ENCODE peak calls at places on chromosome 9, in nine cellular contexts. I, F, T, Q, Y, J, P, V and G are unnamed samples.

GRCh38 chr9:126453156-126453963 is 126.7 kb downstream of the MVB12B start:
- DNase-seq in I (no peak), P (no peak), V (no peak), J (no peak), F (peak), Q (no peak), Y (no peak), T (no peak), G (no peak)

GRCh38 chr9:76216161-76216649 is 178.0 kb downstream of the RFK start:
- DNase-seq in P (peak), Q (no peak), Y (no peak), V (no peak), I (no peak), J (no peak), T (peak), F (no peak), G (no peak)

GRCh38 chr9:69546265-69546664 is 125.9 kb downstream of the APBA1 start:
- DNase-seq in P (peak), I (no peak), J (no peak), Y (peak), V (no peak), Q (peak), F (peak), T (no peak), G (no peak)

GRCh38 chr9:26346942-26347477 is 545.6 kb downstream of the CAAP1 start:
- DNase-seq in P (no peak), Y (no peak), F (no peak), I (no peak), Q (no peak), T (no peak), V (no peak), J (no peak), G (no peak)

GRCh38 chr9:613771-614347 is 227.6 kb upstream of the DMRT1 start:
- DNase-seq in Q (peak), P (peak), I (peak), Y (peak), J (peak), T (peak), V (peak), F (peak), G (peak)

GRCh38 chr9:77507212-77507961 is 140.7 kb downstream of the GNA14 start:
- DNase-seq in P (no peak), Q (no peak), F (no peak), T (no peak), V (no peak), Y (no peak), J (peak), I (no peak), G (no peak)

GRCh38 chr9:109416135-109416706 is 81.9 kb downstream of the PTPN3 start:
- DNase-seq in T (no peak), I (no peak), P (no peak), V (no peak), Q (no peak), Y (no peak), J (no peak), F (no peak), G (no peak)

GRCh38 chr9:94016744-94017143 is 61.6 kb upstream of the BARX1 start:
- DNase-seq in P (no peak), T (no peak), Y (peak), F (no peak), Q (no peak), V (no peak), J (no peak), I (no peak), G (no peak)

GRCh38 chr9:109880276-109881169 is 100.5 kb downstream of the PALM2AKAP2 start:
- DNase-seq in I (no peak), J (no peak), F (peak), Q (no peak), Y (no peak), T (no peak), V (no peak), P (peak), G (no peak)

GRCh38 chr9:3138236-3139229 is 294.6 kb upstream of the PUM3 start:
- DNase-seq in I (no peak), T (no peak), Q (no peak), F (no peak), P (no peak), V (no peak), J (no peak), Y (no peak), G (no peak)

GRCh38 chr9:116377179-116377790 is 223.7 kb downstream of the PAPPA start:
- DNase-seq in F (no peak), P (peak), T (peak), Q (no peak), Y (no peak), J (no peak), I (no peak), V (no peak), G (no peak)

GRCh38 chr9:22169732-22170131 is 160.6 kb upstream of the CDKN2B start:
- DNase-seq in I (no peak), T (no peak), P (no peak), Y (no peak), Q (no peak), J (no peak), V (no peak), F (no peak), G (no peak)

GRCh38 chr9:137326436-137327060 is 24.5 kb upstream of the NRARP start:
- DNase-seq in Q (no peak), P (no peak), Y (no peak), F (no peak), J (no peak), T (no peak), I (no peak), V (no peak), G (no peak)

GRCh38 chr9:76856016-76856415 is 49.9 kb downstream of the PRUNE2 start:
- DNase-seq in F (no peak), J (no peak), P (no peak), Q (no peak), T (no peak), Y (no peak), V (no peak), I (no peak), G (no peak)

GRCh38 chr9:18274693-18275092 is 199.3 kb upstream of the ADAMTSL1 start:
- DNase-seq in Q (no peak), P (no peak), V (no peak), T (no peak), Y (no peak), I (no peak), F (no peak), J (no peak), G (no peak)

GRCh38 chr9:109815366-109815947 is 35.5 kb downstream of the PALM2AKAP2 start:
- DNase-seq in I (no peak), P (peak), Q (no peak), J (no peak), V (no peak), T (no peak), F (no peak), Y (no peak), G (no peak)

GRCh38 chr9:110575952-110576351 is 3.6 kb downstream of the SVEP1 start:
- DNase-seq in I (no peak), J (no peak), P (no peak), Y (no peak), T (peak), V (no peak), Q (no peak), F (no peak), G (no peak)

GRCh38 chr9:36765468-36766341 is 193.0 kb downstream of the MELK start:
- DNase-seq in V (peak), J (peak), T (peak), Q (peak), I (peak), P (no peak), Y (peak), F (peak), G (no peak)

GRCh38 chr9:74940600-74940999 is 12.1 kb downstream of the C9orf40 start:
- DNase-seq in V (no peak), P (peak), J (no peak), I (no peak), Y (peak), F (no peak), T (peak), Q (no peak), G (peak)

GRCh38 chr9:86286278-86286677 is 3.9 kb upstream of the ISCA1 start:
- DNase-seq in J (no peak), Q (no peak), V (no peak), T (no peak), P (no peak), Y (no peak), I (no peak), F (no peak), G (no peak)

GRCh38 chr9:112404367-112404979 is 24.6 kb downstream of the HSDL2 start:
- DNase-seq in Q (no peak), J (no peak), T (no peak), I (no peak), V (no peak), F (no peak), P (no peak), Y (no peak), G (no peak)

GRCh38 chr9:127742435-127743088 is 7.5 kb upstream of the TOR2A start:
- DNase-seq in F (peak), T (peak), P (no peak), J (peak), V (no peak), Q (no peak), I (no peak), Y (no peak), G (no peak)

GRCh38 chr9:20119566-20119965 is 330.7 kb upstream of the SLC24A2 start:
- DNase-seq in Y (no peak), J (no peak), I (no peak), V (no peak), F (no peak), T (no peak), P (no peak), Q (no peak), G (peak)

GRCh38 chr9:31519011-31519410 is 865.4 kb upstream of the ACO1 start:
- DNase-seq in F (no peak), Q (no peak), V (no peak), J (no peak), I (no peak), T (no peak), Y (no peak), P (no peak), G (no peak)

GRCh38 chr9:18707489-18708210 is 233.7 kb downstream of the ADAMTSL1 start:
- DNase-seq in I (no peak), Q (no peak), T (peak), J (no peak), F (no peak), V (no peak), P (no peak), Y (no peak), G (no peak)

GRCh38 chr9:89080193-89080592 is 88.9 kb downstream of the S1PR3 start:
- DNase-seq in T (no peak), I (no peak), F (no peak), Q (no peak), P (no peak), J (peak), Y (peak), V (no peak), G (no peak)

GRCh38 chr9:5869315-5870019 is 21.2 kb upstream of the MLANA start:
- DNase-seq in P (no peak), F (peak), I (no peak), T (peak), V (no peak), Y (no peak), J (no peak), Q (no peak), G (no peak)

GRCh38 chr9:131266301-131267229 is 9.7 kb downstream of the FAM78A start:
- DNase-seq in I (no peak), V (no peak), Q (no peak), Y (no peak), P (peak), F (no peak), J (no peak), T (peak), G (no peak)

GRCh38 chr9:16985559-16986348 is 115.3 kb upstream of the BNC2 start:
- DNase-seq in J (peak), P (no peak), Y (no peak), T (peak), Q (no peak), F (no peak), I (no peak), V (no peak), G (no peak)

GRCh38 chr9:77847626-77848025 is 184.0 kb downstream of the GNAQ start:
- DNase-seq in Y (no peak), F (no peak), J (no peak), T (peak), V (no peak), P (no peak), I (no peak), Q (no peak), G (no peak)

GRCh38 chr9:96071245-96072124 is 196.0 kb downstream of the ERCC6L2 start:
- DNase-seq in I (no peak), P (peak), J (no peak), Y (no peak), V (no peak), Q (no peak), T (peak), F (peak), G (no peak)

GRCh38 chr9:76893395-76893932 is 12.4 kb downstream of the PRUNE2 start:
- DNase-seq in F (no peak), Y (no peak), J (peak), T (no peak), I (no peak), V (no peak), P (no peak), Q (peak), G (no peak)

GRCh38 chr9:19481471-19481870 is 72.7 kb downstream of the ACER2 start:
- DNase-seq in V (no peak), I (no peak), J (no peak), T (no peak), F (no peak), Y (no peak), Q (no peak), P (no peak), G (no peak)